ENCODE peak calls at places on chromosomes 4 and X, in four cellular contexts. K is HCT116, C is K562, P is HepG2. M is an unnamed sample. For H3K4me1, the result is how much of the 10 kb centered on the place peaks cover.

GRCh38 chr4:102761902-102762301 is 1.1 kb upstream of the MANBA start:
- DNase-seq in P (no peak), C (no peak), K (no peak), M (no peak)

GRCh38 chrX:119488749-119489148 is 20.5 kb downstream of the SLC25A5 start:
- DNase-seq in K (no peak), C (peak), P (peak), M (no peak)

GRCh38 chr4:38491854-38492478 is 172.0 kb upstream of the KLF3 start:
- DNase-seq in K (no peak), C (no peak), P (no peak), M (no peak)

GRCh38 chr4:38691251-38692008 is 27.4 kb downstream of the KLF3 start:
- DNase-seq in K (no peak), P (no peak), C (no peak), M (no peak)

GRCh38 chr4:16225139-16225538 is 1.1 kb downstream of the TAPT1 start:
- DNase-seq in C (no peak), P (no peak), K (no peak), M (no peak)

GRCh38 chr4:144611850-144612249 is 34.1 kb upstream of the HHIP start:
- DNase-seq in C (peak), K (peak), P (peak), M (no peak)

GRCh38 chrX:45935408-45935807 is 609.8 kb downstream of the ZNF674 start:
- DNase-seq in K (no peak), P (no peak), C (no peak), M (no peak)

GRCh38 chr4:2935762-2936743 is 27.2 kb downstream of the NOP14 start:
- DNase-seq in C (no peak), P (no peak), K (peak), M (peak)

GRCh38 chrX:94742772-94743171 is 1068.8 kb downstream of the FAM133A start:
- DNase-seq in K (no peak), P (no peak), C (no peak), M (no peak)

GRCh38 chr4:76074468-76074867 is at the start of gene ART3:
- DNase-seq in P (no peak), K (no peak), C (no peak), M (no peak)

GRCh38 chr4:5168891-5169290 is 117.6 kb downstream of the STK32B start:
- DNase-seq in P (no peak), K (no peak), C (no peak), M (no peak)

GRCh38 chr4:17502764-17503163 is 9.1 kb downstream of the QDPR start:
- DNase-seq in C (no peak), K (no peak), P (no peak), M (no peak)

GRCh38 chr4:99655315-99656081 is 2.1 kb downstream of the C4orf54 start:
- DNase-seq in C (no peak), P (no peak), K (no peak), M (no peak)

GRCh38 chr4:137755033-137755471 is 222.8 kb upstream of the PCDH18 start:
- DNase-seq in P (no peak), K (peak), C (no peak), M (no peak)

GRCh38 chr4:152655272-152656129 is 24.3 kb downstream of the TMEM154 start:
- DNase-seq in C (no peak), P (no peak), K (no peak), M (no peak)

GRCh38 chr4:153472122-153473037 is 6.2 kb downstream of the TMEM131L start:
- DNase-seq in C (no peak), P (no peak), K (no peak), M (no peak)

GRCh38 chr4:184282251-184282713 is 64.6 kb upstream of the ENPP6 start:
- DNase-seq in P (peak), C (no peak), K (no peak), M (no peak)

GRCh38 chrX:132488092-132488749 is 617 bp downstream of the MBNL3 start:
- DNase-seq in C (no peak), P (no peak), K (no peak), M (no peak)

GRCh38 chrX:2928583-2929434 is at the start of gene ARSD:
- DNase-seq in P (peak), C (no peak), K (peak), M (peak)

GRCh38 chr4:26322349-26322748 is 1.5 kb downstream of the RBPJ start:
- DNase-seq in K (no peak), P (no peak), C (no peak), M (no peak)

GRCh38 chr4:26321326-26322276 is 787 bp downstream of the RBPJ start:
- DNase-seq in K (no peak), P (peak), C (no peak), M (no peak)

GRCh38 chr4:26319467-26320158 is 1.2 kb upstream of the RBPJ start:
- DNase-seq in K (peak), C (peak), P (peak), M (peak)

GRCh38 chr4:26320159-26320452 is 708 bp upstream of the RBPJ start:
- DNase-seq in P (peak), K (no peak), C (no peak), M (no peak)

GRCh38 chr4:26320453-26321325 is at the start of gene RBPJ:
- DNase-seq in P (peak), C (peak), K (peak), M (peak)
- H3K4me1 ChIP-seq in P (under half), C (under half), K (under half), M (under half)

GRCh38 chrX:103378990-103379389 is 2.7 kb downstream of the BEX3 start:
- DNase-seq in P (no peak), K (no peak), C (no peak), M (no peak)

GRCh38 chrX:103373581-103373980 is 2.8 kb upstream of the BEX3 start:
- DNase-seq in C (no peak), K (no peak), P (no peak), M (no peak)

GRCh38 chrX:103372886-103373285 is 3.5 kb upstream of the BEX3 start:
- DNase-seq in C (no peak), K (no peak), P (no peak), M (no peak)

GRCh38 chrX:103376979-103377324 is 614 bp downstream of the BEX3 start:
- DNase-seq in K (no peak), C (no peak), P (no peak), M (no peak)

GRCh38 chrX:103376118-103376978 is at the start of gene BEX3:
- DNase-seq in K (no peak), P (peak), C (no peak), M (no peak)
- TF ChIP-seq SIN3A in K (no peak), P (no peak), C (no peak), M (no peak)

GRCh38 chr4:113471141-113471860 is 290.2 kb downstream of the CAMK2D start:
- DNase-seq in K (no peak), C (no peak), P (no peak), M (no peak)

GRCh38 chr4:113469023-113469390 is 292.5 kb downstream of the CAMK2D start:
- DNase-seq in K (no peak), P (no peak), C (no peak), M (no peak)

GRCh38 chr4:113467581-113467980 is 294.0 kb downstream of the CAMK2D start:
- DNase-seq in K (no peak), C (no peak), P (no peak), M (no peak)

GRCh38 chr4:113469926-113470325 is 291.6 kb downstream of the CAMK2D start:
- DNase-seq in C (no peak), K (no peak), P (peak), M (no peak)

DNA sequence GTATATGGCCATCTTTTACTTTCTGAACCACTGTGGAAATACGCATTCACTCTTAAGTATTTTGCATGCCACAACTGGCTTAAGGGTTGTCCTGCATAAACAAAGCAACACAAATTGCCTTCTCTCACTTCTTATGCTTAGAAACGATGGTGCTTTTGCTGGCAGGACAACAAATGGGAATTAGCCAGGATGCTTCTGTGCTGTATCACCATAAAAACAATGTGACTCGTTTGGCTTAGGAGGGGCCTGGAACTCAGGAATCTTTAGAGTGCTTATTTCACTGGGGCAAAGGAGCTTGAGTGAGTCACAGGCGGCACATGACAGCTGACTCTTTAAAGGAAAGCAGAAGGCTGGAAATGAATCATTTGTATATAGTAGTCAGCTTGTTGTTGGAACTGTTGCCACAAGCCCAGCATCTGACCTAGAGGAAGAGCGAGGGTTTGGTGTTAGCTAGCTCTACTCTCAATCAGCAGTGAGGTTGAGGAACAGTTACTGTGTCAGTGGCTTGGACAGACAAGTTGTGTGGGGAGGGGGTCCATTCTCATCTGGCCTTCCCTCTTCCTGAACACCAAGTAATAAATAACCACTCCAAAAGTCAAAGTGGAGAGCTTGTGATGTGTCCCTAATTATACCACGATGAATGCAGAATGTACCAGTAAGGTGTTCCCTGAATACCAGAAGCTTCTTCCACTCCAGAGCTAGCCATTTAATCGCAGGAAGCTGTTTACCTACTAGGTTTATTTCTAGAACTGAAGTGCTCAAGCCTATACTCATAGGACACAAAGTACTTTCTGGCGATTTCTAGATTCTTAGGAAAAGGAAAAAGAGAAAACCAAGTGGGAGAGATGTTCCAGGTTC is 293.1 kb downstream of the CAMK2D start:
- DNase-seq in K (peak), C (no peak), P (peak), M (peak)
- TF ChIP-seq POLR2AphosphoS5 in K (peak), C (no peak), P (no peak), M (peak)

GRCh38 chr4:113618205-113618604 is 143.3 kb downstream of the CAMK2D start:
- DNase-seq in K (no peak), C (no peak), P (no peak), M (no peak)
- H3K4me1 ChIP-seq in K (under half), C (under half), P (under half), M (under half)

GRCh38 chr4:89000844-89001360 is 56.1 kb downstream of the FAM13A start:
- DNase-seq in C (no peak), P (peak), K (no peak), M (no peak)
- TF ChIP-seq SIN3A in C (no peak), P (no peak), K (no peak), M (no peak)